ENCODE peak calls at places on chromosomes 3 and 15, in eight cellular contexts. H is dorsolateral prefrontal cortex, G is HL-60, T is transverse colon, Y is HCT116, Z is fibroblast of lung, U is breast epithelium, V is A549. P is an unnamed sample.

GRCh38 chr3:64278631-64279030 is 53.4 kb upstream of the PRICKLE2 start:
- DNase-seq in H (no peak), G (no peak), T (no peak), Y (no peak), Z (peak), U (no peak), V (no peak), P (no peak)

GRCh38 chr3:61948699-61949305 is 387.4 kb downstream of the PTPRG start:
- DNase-seq in H (no peak), G (no peak), T (no peak), Y (no peak), Z (no peak), U (no peak), V (no peak), P (no peak)

GRCh38 chr3:44992555-44993470 is 16.8 kb downstream of the EXOSC7 start:
- DNase-seq in H (no peak), G (no peak), T (no peak), Y (no peak), Z (no peak), U (no peak), V (peak), P (peak)

GRCh38 chr3:72537448-72537847 is 310.8 kb downstream of the SHQ1 start:
- DNase-seq in H (no peak), G (no peak), T (no peak), Y (no peak), Z (no peak), U (no peak), V (no peak), P (no peak)

GRCh38 chr15:32099097-32099496 is 68.8 kb downstream of the CHRNA7 start:
- DNase-seq in H (no peak), G (no peak), T (no peak), Y (no peak), Z (no peak), U (no peak), V (no peak), P (no peak)

GRCh38 chr3:55269636-55270035 is 217.5 kb downstream of the WNT5A start:
- DNase-seq in H (no peak), G (no peak), T (no peak), Y (no peak), Z (no peak), U (no peak), V (no peak), P (no peak)

GRCh38 chr3:188053710-188054379 is 100.1 kb upstream of the LPP start:
- DNase-seq in H (no peak), G (no peak), T (no peak), Y (no peak), Z (no peak), U (no peak), V (no peak), P (no peak)

GRCh38 chr15:90063733-90064247 is 38.5 kb downstream of the IDH2 start:
- DNase-seq in H (no peak), G (peak), T (peak), Y (no peak), Z (no peak), U (no peak), V (no peak), P (no peak)

GRCh38 chr3:186361612-186362408 is at the start of gene DGKG:
- DNase-seq in H (peak), G (peak), T (peak), Y (no peak), Z (no peak), U (peak), V (peak), P (peak)

GRCh38 chr3:126704494-126705214 is 614 bp downstream of the CHCHD6 start:
- DNase-seq in H (no peak), G (no peak), T (no peak), Y (no peak), Z (peak), U (no peak), V (no peak), P (no peak)

DNA sequence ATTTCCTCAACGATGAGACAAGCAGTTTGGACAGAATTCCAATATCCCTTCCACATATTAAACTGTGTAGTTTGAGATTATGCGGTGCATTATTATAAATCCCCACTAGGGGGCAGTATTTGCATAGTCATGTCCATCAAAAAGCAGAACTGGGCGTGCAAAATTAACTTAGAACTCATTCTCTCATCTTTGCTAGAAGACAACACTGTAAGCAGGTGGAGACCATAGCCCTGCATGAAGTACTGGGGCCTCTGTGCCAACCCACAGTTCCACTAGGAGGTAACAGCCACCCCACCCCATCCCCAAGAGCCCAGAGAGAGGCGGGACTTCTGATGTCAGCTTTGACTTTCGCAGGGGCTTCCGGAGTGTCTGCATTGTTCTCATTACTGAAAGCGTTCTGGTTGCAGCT is 106.6 kb upstream of the TMC3 start:
- DNase-seq in H (no peak), G (no peak), T (no peak), Y (peak), Z (peak), U (no peak), V (peak), P (peak)
- TF ChIP-seq CTCF in H (peak), G (peak), T (peak), Y (peak), Z (peak), U (peak), V (peak), P (peak)

DNA sequence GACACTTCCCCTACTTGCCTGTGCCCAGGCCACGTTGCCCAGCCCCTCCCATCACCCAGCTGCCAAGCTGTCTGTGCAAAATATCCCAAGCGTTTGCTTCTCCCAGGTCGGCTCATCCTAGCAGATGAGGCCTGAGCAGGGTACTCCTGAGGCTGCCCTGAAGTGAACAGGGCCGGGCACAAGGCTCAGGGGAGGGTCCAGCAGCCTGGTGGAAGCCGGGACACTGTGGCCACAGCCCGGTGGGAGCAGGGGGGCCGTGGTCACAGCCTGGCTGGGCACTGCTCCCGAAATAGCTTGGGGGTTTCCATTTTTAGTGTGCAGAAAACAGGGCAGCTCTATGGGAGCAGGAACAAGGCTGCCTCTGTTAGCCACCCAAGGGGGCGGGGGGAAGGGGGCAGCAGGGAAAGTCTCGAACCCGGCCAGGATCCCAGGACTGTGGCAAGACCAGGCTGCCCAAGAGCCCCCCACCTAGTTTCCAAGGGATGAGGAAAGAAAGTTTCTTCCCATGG is 3.4 kb downstream of the PLXNB1 start:
- DNase-seq in H (peak), G (no peak), T (no peak), Y (no peak), Z (no peak), U (no peak), V (no peak), P (no peak)
- H3K27ac ChIP-seq in H (peak), G (no peak), T (peak), Y (no peak), Z (no peak), U (peak), V (peak), P (no peak)

GRCh38 chr3:137769321-137770065 is 5.4 kb downstream of the SOX14 start:
- DNase-seq in H (no peak), G (no peak), T (no peak), Y (no peak), Z (no peak), U (no peak), V (no peak), P (no peak)

GRCh38 chr3:137771401-137772230 is 7.5 kb downstream of the SOX14 start:
- DNase-seq in H (no peak), G (no peak), T (no peak), Y (no peak), Z (no peak), U (no peak), V (no peak), P (no peak)

GRCh38 chr3:137770066-137770805 is 6.1 kb downstream of the SOX14 start:
- DNase-seq in H (no peak), G (no peak), T (no peak), Y (no peak), Z (no peak), U (no peak), V (no peak), P (no peak)

GRCh38 chr3:137770821-137771399 is 6.8 kb downstream of the SOX14 start:
- DNase-seq in H (no peak), G (no peak), T (no peak), Y (no peak), Z (no peak), U (no peak), V (no peak), P (peak)

DNA sequence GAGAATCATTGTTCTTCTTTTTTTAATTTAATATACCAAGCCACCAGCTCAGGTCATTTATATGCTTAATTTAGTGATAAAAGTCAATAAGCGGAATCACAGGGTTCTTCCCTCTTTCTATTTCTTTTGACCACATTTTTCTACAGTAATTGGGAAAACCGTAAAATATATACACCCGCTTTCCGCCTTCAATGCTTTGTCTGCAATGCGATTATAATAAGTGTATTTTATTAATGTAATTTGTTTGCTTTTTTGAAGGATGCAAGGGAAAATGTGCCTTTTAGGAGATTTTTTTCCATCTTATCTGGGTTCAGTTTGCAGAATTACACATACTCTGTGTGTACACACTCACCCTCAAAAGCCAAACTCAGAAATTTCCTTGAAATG is 8.1 kb downstream of the SOX14 start:
- DNase-seq in H (no peak), G (no peak), T (no peak), Y (no peak), Z (no peak), U (no peak), V (no peak), P (no peak)
- H3K4me3 ChIP-seq in H (no peak), G (no peak), T (no peak), Y (no peak), Z (no peak), U (no peak), V (no peak), P (no peak)

DNA sequence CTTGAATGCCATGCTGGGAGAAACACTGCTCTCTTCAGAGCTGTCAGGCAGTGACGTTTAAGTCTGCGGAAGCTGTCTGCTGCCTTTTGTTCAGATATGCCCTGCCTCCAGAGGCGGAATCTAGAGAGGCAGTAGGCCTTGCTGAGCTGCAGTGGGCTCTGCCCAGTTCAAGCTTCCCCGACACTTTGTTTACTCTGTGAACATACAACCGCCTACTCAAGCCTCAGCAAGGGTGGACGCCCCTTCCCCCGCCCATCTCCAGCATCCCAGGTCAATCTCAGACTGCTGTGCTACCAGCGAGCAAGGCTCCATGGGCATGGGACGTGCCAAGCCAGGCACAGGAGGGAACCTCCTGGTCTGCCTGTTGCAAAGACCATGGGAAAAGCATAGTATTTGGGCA is 99.7 kb downstream of the TAFA4 start:
- DNase-seq in H (no peak), G (no peak), T (no peak), Y (no peak), Z (no peak), U (no peak), V (no peak), P (no peak)
- TF ChIP-seq CTCF in H (no peak), G (no peak), T (no peak), Y (no peak), Z (no peak), U (no peak), V (no peak), P (no peak)

GRCh38 chr3:172892158-172892557 is 141.6 kb downstream of the ECT2 start:
- DNase-seq in H (no peak), G (no peak), T (no peak), Y (no peak), Z (peak), U (no peak), V (no peak), P (no peak)
- H3K27ac ChIP-seq in H (no peak), G (no peak), T (no peak), Y (no peak), Z (no peak), U (no peak), V (no peak), P (no peak)

GRCh38 chr3:42847731-42848130 is 27.9 kb downstream of the CYP8B1 start:
- DNase-seq in H (no peak), G (no peak), T (no peak), Y (no peak), Z (no peak), U (no peak), V (no peak), P (peak)
- H3K4me3 ChIP-seq in H (no peak), G (no peak), T (no peak), Y (no peak), Z (no peak), U (no peak), V (no peak), P (peak)

P was measured in WERI-Rb-1.